ENCODE peak calls at places on chromosomes 2 and 18, in ten cellular contexts. G is sigmoid colon, Y is HCT116, T is upper lobe of left lung, C is heart left ventricle, K is IMR-90, I is K562, J is stomach, O is adrenal gland, N is tibial nerve. F is an unnamed sample.

GRCh38 chr2:133362061-133362476 is 206.2 kb downstream of the NCKAP5 start:
- DNase-seq in I (no peak), G (no peak), O (no peak), Y (no peak), N (no peak), J (no peak), T (no peak), C (no peak), K (peak), F (no peak)

GRCh38 chr2:161122772-161123530 is 37.3 kb upstream of the TANK start:
- DNase-seq in N (peak), O (peak), I (peak), G (peak), T (no peak), Y (peak), J (no peak), C (peak), K (peak), F (no peak)

GRCh38 chr2:60553992-60554648 is 666 bp upstream of the BCL11A start:
- DNase-seq in K (no peak), I (peak), N (no peak), O (peak), J (no peak), C (peak), G (no peak), T (peak), Y (no peak), F (no peak)

GRCh38 chr2:180979086-180979934 is 1.1 kb upstream of the UBE2E3 start:
- DNase-seq in I (peak), T (no peak), O (peak), Y (no peak), N (peak), C (no peak), K (peak), J (no peak), G (no peak), F (no peak)

GRCh38 chr2:103977681-103978080 is 876.2 kb upstream of the POU3F3 start:
- DNase-seq in T (no peak), O (no peak), I (no peak), N (no peak), K (no peak), C (no peak), Y (no peak), J (no peak), G (no peak), F (no peak)

GRCh38 chr2:216539791-216540241 is 41.2 kb downstream of the RPL37A start:
- DNase-seq in T (no peak), Y (no peak), J (peak), C (peak), G (no peak), O (peak), N (no peak), K (peak), I (no peak), F (peak)

GRCh38 chr18:51430538-51430937 is 233.1 kb upstream of the MEX3C start:
- DNase-seq in J (no peak), C (no peak), Y (no peak), N (no peak), O (no peak), K (no peak), G (no peak), I (no peak), T (no peak), F (no peak)

GRCh38 chr2:142992843-142993242 is 115.4 kb downstream of the KYNU start:
- DNase-seq in C (no peak), N (no peak), K (no peak), Y (no peak), T (no peak), I (no peak), J (no peak), G (no peak), O (no peak), F (no peak)

GRCh38 chr2:79713131-79713785 is 200.4 kb downstream of the CTNNA2 start:
- DNase-seq in G (no peak), N (no peak), O (no peak), C (no peak), Y (no peak), K (no peak), J (no peak), I (no peak), T (no peak), F (no peak)

GRCh38 chr2:116510117-116510671 is 1304.3 kb upstream of the DDX18 start:
- DNase-seq in K (no peak), Y (no peak), N (no peak), J (no peak), T (no peak), I (peak), G (no peak), C (no peak), O (no peak), F (no peak)

GRCh38 chr2:88669371-88670214 is 21.9 kb upstream of the RPIA start:
- DNase-seq in N (peak), O (no peak), K (peak), C (no peak), Y (peak), I (peak), T (no peak), J (peak), G (no peak), F (no peak)

GRCh38 chr2:160492401-160493226 is 993 bp downstream of the RBMS1 start:
- DNase-seq in I (peak), O (peak), Y (peak), K (peak), C (peak), G (peak), J (peak), T (peak), N (peak), F (peak)

GRCh38 chr2:162282765-162283425 is 35.6 kb downstream of the IFIH1 start:
- DNase-seq in O (no peak), J (no peak), T (no peak), K (peak), I (no peak), Y (no peak), C (no peak), G (no peak), N (no peak), F (no peak)

GRCh38 chr2:59395119-59395518 is 1154.0 kb upstream of the FANCL start:
- DNase-seq in Y (no peak), I (no peak), G (no peak), N (no peak), K (no peak), J (no peak), O (no peak), T (no peak), C (no peak), F (no peak)

GRCh38 chr2:128613876-128614275 is 295.2 kb upstream of the HS6ST1 start:
- DNase-seq in T (no peak), I (no peak), Y (no peak), C (no peak), G (no peak), J (no peak), O (no peak), N (no peak), K (no peak), F (no peak)

GRCh38 chr18:50203801-50204604 is 9.1 kb upstream of the MYO5B start:
- DNase-seq in Y (peak), O (peak), I (peak), G (no peak), J (peak), T (peak), N (peak), K (peak), C (no peak), F (no peak)

GRCh38 chr2:126761981-126762878 is 106.3 kb downstream of the GYPC start:
- DNase-seq in K (no peak), Y (no peak), T (no peak), N (no peak), O (no peak), G (no peak), J (no peak), C (no peak), I (no peak), F (peak)

GRCh38 chr18:13381907-13382682 is 163.5 kb downstream of the LDLRAD4 start:
- DNase-seq in N (peak), I (no peak), T (peak), J (peak), Y (no peak), C (peak), G (peak), K (peak), O (peak), F (peak)

GRCh38 chr18:57797209-57797651 is 5.9 kb downstream of the ATP8B1 start:
- DNase-seq in O (no peak), C (no peak), G (no peak), T (no peak), N (no peak), I (no peak), K (no peak), Y (no peak), J (peak), F (no peak)

GRCh38 chr2:46554381-46554780 is 75.0 kb downstream of the TMEM247 start:
- DNase-seq in J (no peak), N (peak), O (peak), Y (no peak), G (peak), I (no peak), T (no peak), K (no peak), C (peak), F (no peak)
- TF ChIP-seq POLR2A in J (no peak), N (no peak), O (no peak), Y (no peak), G (no peak), I (no peak), T (no peak), K (no peak), C (no peak), F (no peak)

GRCh38 chr2:9536504-9536903 is 19.1 kb downstream of the ADAM17 start:
- DNase-seq in Y (no peak), O (no peak), K (no peak), T (no peak), G (no peak), N (no peak), J (no peak), I (no peak), C (no peak), F (no peak)
- H3K27ac ChIP-seq in Y (no peak), O (no peak), K (no peak), T (no peak), G (no peak), N (peak), J (no peak), I (no peak), C (no peak), F (no peak)

GRCh38 chr2:70090706-70091334 is 3.5 kb downstream of the PCBP1 start:
- DNase-seq in J (no peak), Y (no peak), K (no peak), T (no peak), G (peak), I (no peak), O (no peak), C (no peak), N (no peak), F (no peak)

GRCh38 chr2:70089946-70090523 is 2.8 kb downstream of the PCBP1 start:
- DNase-seq in I (no peak), J (no peak), C (no peak), N (no peak), O (no peak), T (no peak), K (no peak), Y (no peak), G (no peak), F (no peak)

GRCh38 chr2:70087703-70088507 is 628 bp downstream of the PCBP1 start:
- DNase-seq in Y (no peak), T (peak), O (peak), J (peak), N (peak), I (peak), C (peak), K (peak), G (peak), F (peak)

GRCh38 chr2:70088508-70089219 is 1.4 kb downstream of the PCBP1 start:
- DNase-seq in Y (no peak), C (no peak), N (no peak), I (no peak), O (no peak), T (no peak), J (no peak), K (peak), G (no peak), F (peak)

DNA sequence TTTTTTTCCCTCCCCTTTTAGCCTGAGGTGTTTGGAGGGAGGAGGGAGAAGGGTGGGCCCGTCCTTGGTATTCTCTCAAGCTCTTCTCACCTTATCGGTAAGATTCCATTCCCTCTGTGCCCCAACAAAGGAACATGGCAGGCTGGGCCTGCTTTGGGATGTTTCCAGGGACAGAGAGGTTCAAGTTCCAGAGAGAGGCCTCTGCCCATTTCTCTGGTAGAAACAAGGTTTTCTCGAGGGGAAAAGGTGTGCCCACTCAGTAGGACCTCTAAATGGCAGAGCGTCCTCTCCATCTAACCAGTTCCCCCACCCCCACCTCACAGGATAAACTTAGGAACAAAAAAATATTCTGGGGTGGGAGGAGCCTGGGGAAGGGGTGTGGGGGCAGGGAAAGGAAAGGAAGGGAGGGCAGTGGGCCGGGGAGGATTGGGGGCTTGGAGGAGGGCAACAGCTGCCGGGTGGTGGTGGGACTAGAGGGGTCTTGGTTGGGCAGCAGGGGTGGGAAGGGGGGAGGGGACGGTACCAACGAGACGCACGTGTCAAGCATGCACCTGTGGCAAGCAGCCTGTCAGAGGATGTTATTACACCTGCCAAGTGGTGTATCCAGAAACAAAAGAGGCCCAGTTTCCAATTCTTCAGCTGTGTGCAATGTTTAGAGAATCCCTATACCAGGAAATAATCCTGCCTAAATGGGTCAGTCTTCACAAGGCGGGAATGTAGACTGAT is 2.1 kb downstream of the PCBP1 start:
- DNase-seq in K (no peak), O (peak), C (no peak), J (peak), T (no peak), N (no peak), I (peak), G (peak), Y (no peak), F (no peak)
- TF ChIP-seq POLR2A in K (peak), O (no peak), C (no peak), J (no peak), T (no peak), N (no peak), I (peak), G (no peak), Y (peak), F (no peak)

DNA sequence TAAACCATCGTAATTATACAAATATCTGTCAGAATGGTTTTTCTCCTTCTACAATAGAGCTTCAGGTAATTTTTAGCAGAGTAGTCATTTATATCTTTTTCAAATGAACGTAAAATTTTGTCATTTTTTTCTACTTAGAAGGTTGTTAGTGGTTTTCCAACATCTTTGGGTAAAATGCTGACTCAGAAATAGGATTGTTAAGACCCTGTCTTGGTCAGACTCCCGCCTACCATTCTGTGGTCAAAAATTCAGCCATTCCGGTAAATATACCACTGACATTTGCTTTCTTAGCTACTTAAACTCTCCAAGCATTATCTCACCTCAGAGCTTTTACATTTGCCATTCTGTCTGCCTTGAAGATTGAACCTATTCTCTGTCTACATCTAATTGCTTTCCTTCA is 154.1 kb upstream of the CDH19 start:
- DNase-seq in O (no peak), K (no peak), N (no peak), J (no peak), T (no peak), G (no peak), C (no peak), Y (no peak), I (no peak), F (no peak)
- H3K27ac ChIP-seq in O (no peak), K (no peak), N (no peak), J (no peak), T (no peak), G (no peak), C (no peak), Y (no peak), I (no peak), F (no peak)

DNA sequence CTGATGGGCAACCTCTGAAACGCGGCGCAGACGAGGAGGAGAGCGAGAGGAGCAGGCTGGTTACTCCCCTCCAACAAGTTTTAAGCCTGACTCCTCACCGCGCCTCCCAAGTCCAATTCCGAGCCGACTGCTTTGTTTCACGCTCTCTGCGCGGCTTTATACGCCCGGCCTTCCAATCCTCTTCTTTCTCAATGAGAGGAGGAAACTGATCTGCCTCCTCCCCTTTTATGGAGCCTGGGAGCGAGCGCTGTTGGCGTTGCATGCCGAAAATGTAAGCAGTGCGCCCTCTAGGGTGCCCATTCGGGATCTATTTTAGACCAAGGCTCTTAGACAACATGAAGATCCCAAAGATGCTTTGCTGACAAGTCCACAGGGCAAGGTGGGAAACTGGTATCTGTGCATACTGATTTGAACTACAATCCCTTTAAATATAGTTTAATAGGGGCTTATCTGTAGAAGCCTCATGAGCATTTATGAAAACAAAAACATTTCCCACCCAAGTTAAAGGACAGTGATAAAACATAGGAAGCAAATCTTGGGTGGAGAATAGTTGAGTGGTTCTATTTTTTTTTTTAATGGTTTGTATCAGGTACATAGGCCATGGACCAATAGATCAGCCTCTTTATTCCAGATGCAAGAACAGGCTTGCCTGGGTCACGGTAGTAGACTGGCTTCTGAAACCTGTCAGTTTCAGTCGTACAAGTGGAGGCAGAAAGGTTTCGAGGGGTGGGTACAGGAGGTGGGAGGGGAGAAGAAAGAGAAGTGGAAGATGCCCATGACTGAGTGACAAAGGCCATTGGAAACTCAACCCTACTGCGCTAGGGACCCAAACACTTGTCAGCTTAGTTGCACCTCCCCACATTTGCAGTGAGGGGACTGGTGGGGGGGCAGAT is at the start of gene RND3:
- DNase-seq in C (peak), Y (peak), K (peak), I (peak), O (peak), G (peak), N (peak), T (peak), J (peak), F (peak)
- TF ChIP-seq POLR2A in C (peak), Y (peak), K (peak), I (no peak), O (peak), G (peak), N (peak), T (no peak), J (peak), F (peak)

GRCh38 chr2:26330114-26330581 is 15.8 kb upstream of the SELENOI start:
- DNase-seq in N (peak), O (peak), Y (peak), J (peak), C (peak), K (peak), G (peak), T (peak), I (peak), F (peak)
- H3K27ac ChIP-seq in N (no peak), O (no peak), Y (no peak), J (no peak), C (no peak), K (no peak), G (no peak), T (no peak), I (no peak), F (no peak)